ENCODE peak calls at places on chromosomes 3 and 15, in four cellular contexts. B is stomach, M is choroid plexus epithelial cell, Y is adrenal gland. O is an unnamed sample.

GRCh38 chr3:44954962-44955361 is 21.0 kb downstream of the ZDHHC3 start:
- DNase-seq in B (no peak), M (peak), Y (no peak), O (peak)

GRCh38 chr3:189947948-189948723 is 172.6 kb downstream of the P3H2 start:
- DNase-seq in B (no peak), M (peak), Y (no peak), O (peak)

GRCh38 chr3:66502981-66503380 is 2.2 kb upstream of the LRIG1 start:
- DNase-seq in B (no peak), M (no peak), Y (no peak), O (no peak)

GRCh38 chr15:39125904-39126303 is 455.0 kb upstream of the THBS1 start:
- DNase-seq in B (no peak), M (peak), Y (peak), O (peak)

GRCh38 chr3:111803123-111803593 is 55.9 kb upstream of the PHLDB2 start:
- DNase-seq in B (peak), M (peak), Y (peak), O (peak)

GRCh38 chr3:146130881-146131371 is 30.1 kb downstream of the PLOD2 start:
- DNase-seq in B (no peak), M (peak), Y (no peak), O (peak)

GRCh38 chr3:129975332-129976090 is 991 bp downstream of the TRH start:
- DNase-seq in B (no peak), M (no peak), Y (no peak), O (no peak)

GRCh38 chr3:11509175-11510000 is 134.3 kb downstream of the VGLL4 start:
- DNase-seq in B (peak), M (peak), Y (peak), O (peak)

GRCh38 chr3:43533009-43533408 is 88.8 kb downstream of the ANO10 start:
- DNase-seq in B (no peak), M (no peak), Y (no peak), O (no peak)

GRCh38 chr3:189771842-189772494 is 140.8 kb downstream of the TP63 start:
- DNase-seq in B (no peak), M (no peak), Y (no peak), O (no peak)

GRCh38 chr3:134419214-134419965 is 45.1 kb upstream of the AMOTL2 start:
- DNase-seq in B (no peak), M (no peak), Y (no peak), O (no peak)

GRCh38 chr15:40340740-40341400 is at the start of gene CCDC9B:
- DNase-seq in B (peak), M (peak), Y (peak), O (peak)

GRCh38 chr15:89143503-89144162 is 55.4 kb downstream of the ABHD2 start:
- DNase-seq in B (no peak), M (peak), Y (no peak), O (peak)

GRCh38 chr3:41893977-41894376 is 67.9 kb downstream of the ULK4 start:
- DNase-seq in B (no peak), M (peak), Y (no peak), O (peak)

GRCh38 chr3:154795582-154795981 is 284.5 kb upstream of the MME start:
- DNase-seq in B (no peak), M (peak), Y (no peak), O (peak)

GRCh38 chr3:141644931-141645330 is 93.2 kb upstream of the RNF7 start:
- DNase-seq in B (peak), M (peak), Y (peak), O (peak)

GRCh38 chr3:23875326-23875725 is 41.5 kb downstream of the NKIRAS1 start:
- DNase-seq in B (no peak), M (no peak), Y (no peak), O (no peak)

GRCh38 chr3:107994181-107994580 is 96.7 kb downstream of the CD47 start:
- DNase-seq in B (no peak), M (no peak), Y (no peak), O (no peak)

GRCh38 chr3:10344147-10344943 is 23.4 kb upstream of the SEC13 start:
- DNase-seq in B (peak), M (peak), Y (peak), O (peak)

GRCh38 chr3:184211297-184211696 is 18.1 kb upstream of the VWA5B2 start:
- DNase-seq in B (no peak), M (no peak), Y (no peak), O (no peak)

GRCh38 chr3:168091961-168092360 is 3.8 kb downstream of the GOLIM4 start:
- DNase-seq in B (no peak), M (no peak), Y (no peak), O (no peak)

GRCh38 chr3:4218426-4219226 is 84.5 kb upstream of the SETMAR start:
- DNase-seq in B (no peak), M (no peak), Y (no peak), O (no peak)

GRCh38 chr3:112653881-112654300 is 12.9 kb upstream of the CCDC80 start:
- DNase-seq in B (no peak), M (peak), Y (no peak), O (peak)

GRCh38 chr3:150020527-150020926 is 49.8 kb upstream of the PFN2 start:
- DNase-seq in B (no peak), M (peak), Y (no peak), O (peak)

GRCh38 chr15:29805043-29805707 is 17.1 kb downstream of the TJP1 start:
- DNase-seq in B (no peak), M (peak), Y (peak), O (peak)

GRCh38 chr15:57432141-57432701 is 55.9 kb downstream of the CGNL1 start:
- DNase-seq in B (peak), M (no peak), Y (no peak), O (no peak)

GRCh38 chr3:134677196-134677986 is 26.6 kb upstream of the KY start:
- DNase-seq in B (no peak), M (no peak), Y (peak), O (no peak)

DNA sequence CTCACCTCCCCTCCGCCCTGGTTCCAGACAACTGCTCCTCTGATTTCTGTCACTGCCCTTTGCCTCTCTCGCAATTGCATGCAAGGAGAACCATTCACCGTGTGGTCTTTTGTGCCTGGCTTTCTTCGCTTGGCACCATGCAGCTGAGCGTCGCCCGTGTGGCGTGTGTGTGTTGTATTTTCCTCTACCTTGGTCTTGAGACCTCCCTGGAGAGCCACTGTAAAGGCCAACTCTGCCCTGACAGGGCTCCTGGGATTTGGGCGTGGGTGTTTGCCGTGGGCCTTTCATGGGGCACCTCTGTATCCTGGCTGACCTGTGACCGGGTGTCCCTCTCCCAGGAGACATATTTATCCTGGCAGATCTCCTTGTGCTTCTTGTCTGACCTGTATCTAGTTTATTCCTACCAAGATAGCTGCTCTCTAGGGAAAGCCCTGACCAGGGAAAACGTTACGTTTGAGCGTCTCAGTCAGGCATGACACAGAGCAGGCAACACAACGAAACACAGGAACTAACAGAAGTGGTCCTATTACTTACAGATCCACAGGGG is 2.0 kb upstream of the PIGZ start:
- DNase-seq in B (no peak), M (no peak), Y (no peak), O (no peak)
- H3K4me3 ChIP-seq in B (no peak), M (no peak), Y (no peak), O (no peak)

GRCh38 chr3:40523781-40524180 is 979 bp upstream of the ZNF621 start:
- DNase-seq in B (no peak), M (no peak), Y (peak), O (peak)

GRCh38 chr3:40521254-40521653 is 3.5 kb upstream of the ZNF621 start:
- DNase-seq in B (no peak), M (no peak), Y (no peak), O (no peak)

GRCh38 chr3:40528426-40528825 is 3.7 kb downstream of the ZNF621 start:
- DNase-seq in B (no peak), M (no peak), Y (no peak), O (no peak)

GRCh38 chr3:40524222-40524570 is 564 bp upstream of the ZNF621 start:
- DNase-seq in B (no peak), M (peak), Y (no peak), O (peak)

GRCh38 chr3:40524571-40525285 is at the start of gene ZNF621:
- DNase-seq in B (peak), M (peak), Y (peak), O (peak)
- TF ChIP-seq CTCF in B (no peak), M (no peak), Y (no peak), O (no peak)

GRCh38 chr3:165195226-165195625 is 958 bp downstream of the SLITRK3 start:
- DNase-seq in B (no peak), M (no peak), Y (no peak), O (no peak)

GRCh38 chr3:165194477-165195135 is 1.6 kb downstream of the SLITRK3 start:
- DNase-seq in B (no peak), M (no peak), Y (no peak), O (no peak)

GRCh38 chr3:165193392-165194268 is 2.6 kb downstream of the SLITRK3 start:
- DNase-seq in B (no peak), M (peak), Y (no peak), O (no peak)

GRCh38 chr3:165195628-165196576 is at the start of gene SLITRK3:
- DNase-seq in B (no peak), M (no peak), Y (no peak), O (no peak)

DNA sequence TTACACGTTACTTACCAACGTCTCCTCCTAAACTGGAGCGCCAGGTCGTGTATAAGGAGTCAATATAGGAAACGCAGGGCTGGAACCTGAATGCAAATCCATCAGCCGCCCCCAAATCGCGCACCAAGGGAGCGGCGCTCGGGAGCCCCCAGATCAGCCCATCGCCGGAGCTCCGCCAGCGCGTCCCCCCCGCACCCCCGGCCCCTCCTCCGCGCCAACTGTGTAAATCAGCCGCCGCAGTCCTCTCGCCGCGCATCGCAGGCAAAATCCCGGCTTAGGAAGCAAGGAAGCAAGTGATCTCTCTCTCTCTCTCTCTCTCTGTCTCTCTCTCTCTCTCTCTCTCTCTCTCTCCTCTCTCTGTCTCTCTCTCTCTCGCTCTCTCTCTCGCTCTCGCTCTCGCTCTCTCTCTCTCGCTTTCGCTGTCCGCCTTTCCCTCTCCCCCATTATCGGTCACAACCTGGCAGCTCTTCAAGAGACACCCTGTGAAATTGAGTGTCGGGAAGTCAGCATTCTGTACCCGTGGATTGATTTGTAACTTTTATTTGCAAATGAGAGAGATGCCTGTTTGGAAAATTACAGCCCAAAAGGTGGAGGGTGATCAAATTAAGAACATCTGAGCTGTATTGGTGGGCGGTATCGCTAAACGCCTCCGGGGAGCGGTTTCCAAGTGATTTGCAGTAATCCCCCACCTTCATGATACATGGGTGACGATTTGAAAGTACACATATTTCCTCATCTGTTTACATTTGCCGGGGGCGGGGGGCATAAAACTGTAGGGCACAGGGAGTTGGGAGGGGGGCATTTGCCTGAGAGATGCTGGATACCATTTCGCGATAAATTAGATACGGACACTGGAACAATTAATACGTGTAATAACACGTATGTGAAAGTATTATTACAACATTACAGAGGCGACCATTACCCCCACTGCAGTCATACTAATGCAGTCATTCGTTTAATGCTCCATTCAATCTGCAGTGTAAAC is 685 bp upstream of the SLITRK3 start:
- DNase-seq in B (no peak), M (peak), Y (no peak), O (no peak)
- H3K4me3 ChIP-seq in B (peak), M (peak), Y (no peak), O (peak)

GRCh38 chr15:75928680-75929608 is 25.3 kb downstream of the FBXO22 start:
- DNase-seq in B (peak), M (peak), Y (peak), O (peak)
- TF ChIP-seq CTCF in B (no peak), M (peak), Y (no peak), O (peak)

DNA sequence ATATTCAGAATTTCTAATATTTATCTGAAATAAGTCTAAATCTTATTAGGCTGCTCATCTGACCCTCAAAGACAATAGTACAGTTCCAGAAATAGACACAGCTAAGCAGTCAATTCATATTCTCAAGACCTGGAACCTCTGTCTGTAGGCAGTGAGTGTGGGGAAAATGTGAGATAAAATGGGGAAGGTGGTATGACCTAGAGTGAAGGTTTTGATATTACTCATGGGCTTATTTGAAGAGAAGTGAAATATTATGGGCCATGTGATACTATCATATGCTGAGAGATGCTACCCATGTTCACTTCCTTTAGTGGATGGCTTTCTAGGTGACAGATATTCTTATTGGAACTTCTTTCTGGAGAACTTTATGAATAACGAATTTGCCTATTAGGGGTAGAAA is 33.5 kb downstream of the TGFBR2 start:
- DNase-seq in B (no peak), M (no peak), Y (no peak), O (no peak)
- H3K4me3 ChIP-seq in B (no peak), M (no peak), Y (no peak), O (no peak)

GRCh38 chr3:131502530-131503327 is at the start of gene MRPL3:
- DNase-seq in B (peak), M (peak), Y (peak), O (peak)
- TF ChIP-seq CTCF in B (no peak), M (no peak), Y (no peak), O (no peak)

DNA sequence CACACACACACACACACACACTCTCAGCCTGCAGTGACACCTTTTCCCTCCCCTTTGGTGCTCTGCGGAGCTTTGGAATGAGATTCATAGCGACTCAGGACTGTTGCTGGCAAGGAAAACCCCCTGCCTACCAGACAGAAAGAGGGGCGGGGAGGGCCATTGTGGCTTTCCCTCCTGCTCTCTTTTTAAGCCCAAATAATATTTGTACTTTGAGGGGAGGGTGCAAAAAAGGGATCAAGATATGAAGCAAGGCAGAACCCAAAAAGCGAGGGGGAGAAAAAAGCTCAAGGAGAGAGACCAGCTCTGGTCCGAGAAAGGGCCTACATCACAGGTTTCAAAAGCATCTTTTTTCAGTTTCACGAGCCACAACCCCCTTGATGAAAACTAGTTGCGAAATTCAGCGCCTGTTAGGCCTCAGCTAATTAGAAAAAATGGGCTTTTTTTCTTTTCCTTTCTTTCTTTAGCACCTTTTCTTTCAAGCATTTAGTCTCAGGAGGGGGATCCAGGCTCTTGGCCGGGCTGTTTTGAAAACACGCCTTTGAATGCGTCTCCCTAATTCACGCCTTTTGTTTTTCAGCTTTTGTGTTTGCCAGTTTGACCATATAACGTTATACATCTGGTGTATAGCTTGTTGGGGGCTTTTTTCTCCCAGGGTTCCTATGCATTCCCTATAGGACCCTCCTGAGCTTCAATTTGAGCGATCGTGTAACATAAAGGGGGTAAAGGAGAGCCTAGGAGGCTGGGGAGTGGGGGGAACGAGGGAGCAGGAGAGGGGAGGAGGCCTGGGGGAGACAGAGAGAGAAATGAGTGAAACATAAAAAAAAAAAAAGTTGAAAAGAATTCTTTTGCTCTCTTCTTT is 1043.4 kb upstream of the NR2F2 start:
- DNase-seq in B (no peak), M (peak), Y (no peak), O (no peak)
- H3K4me3 ChIP-seq in B (no peak), M (no peak), Y (no peak), O (no peak)

DNA sequence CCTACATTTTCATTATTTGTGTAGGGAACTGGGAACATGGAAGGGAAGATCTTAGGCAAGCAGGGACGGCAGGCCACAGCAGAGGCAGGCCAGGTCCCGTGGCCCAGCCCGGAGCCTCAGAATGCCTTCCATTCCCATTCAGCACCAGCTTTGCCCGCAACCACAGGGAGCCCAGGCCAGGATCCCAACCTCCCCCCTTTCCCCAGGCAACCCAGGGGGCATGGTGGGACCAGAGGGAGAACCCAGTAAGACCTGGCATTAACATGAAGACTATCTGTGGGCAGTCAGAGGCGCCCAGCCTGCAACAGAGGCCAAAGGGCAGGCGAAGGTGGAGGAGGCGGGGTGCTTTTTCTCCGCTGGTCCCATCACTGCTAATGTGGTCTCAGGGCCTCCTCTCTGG is 135.6 kb downstream of the TPRA1 start:
- DNase-seq in B (no peak), M (no peak), Y (no peak), O (no peak)
- TF ChIP-seq CTCF in B (no peak), M (no peak), Y (no peak), O (no peak)

GRCh38 chr3:165839296-165840076 is 2.3 kb upstream of the BCHE start:
- DNase-seq in B (no peak), M (no peak), Y (no peak), O (no peak)

GRCh38 chr3:165835431-165835830 is 1.8 kb downstream of the BCHE start:
- DNase-seq in B (no peak), M (no peak), Y (no peak), O (peak)

GRCh38 chr3:165837801-165838200 is 578 bp upstream of the BCHE start:
- DNase-seq in B (no peak), M (no peak), Y (no peak), O (no peak)

DNA sequence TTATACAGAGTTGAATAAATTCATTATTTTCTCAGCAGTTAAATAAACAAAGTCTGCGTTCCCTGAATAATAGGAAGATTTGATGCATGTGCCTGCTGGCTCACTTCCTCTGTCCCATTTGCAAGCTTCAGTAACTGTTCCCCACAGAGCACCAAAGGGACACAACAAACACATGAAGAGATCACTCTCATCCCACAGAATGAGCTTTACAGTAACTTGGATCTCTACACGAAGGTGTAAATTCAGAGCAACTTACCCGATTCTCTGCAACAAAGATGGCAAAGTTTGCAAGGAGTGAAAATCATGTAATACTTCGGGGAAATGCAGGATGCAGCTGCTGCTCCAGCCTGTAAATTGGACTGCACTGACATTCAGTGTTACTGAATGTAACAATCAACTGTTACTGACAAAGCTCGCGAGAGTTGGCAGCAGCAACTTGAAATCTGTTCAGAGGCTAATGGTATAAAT is at the start of gene BCHE:
- DNase-seq in B (no peak), M (peak), Y (peak), O (peak)
- H3K4me3 ChIP-seq in B (no peak), M (peak), Y (no peak), O (peak)

O was measured in cardiac fibroblast.